ENCODE peak calls at places on chromosomes 16 and 17, in six cellular contexts. H, P, Q, K, J and S are unnamed samples.
A peak's percentile ranks its signal among the peaks of the same experiment; 100 is the strongest.

GRCh38 chr16:31476305-31477219 is 4.6 kb downstream of the TGFB1I1 start:
- DNase-seq in H (no peak), P (no peak), Q (peak; percentile 53), K (peak; percentile 85), J (no peak), S (peak; percentile 82)

GRCh38 chr16:50683689-50684374 is 2.7 kb upstream of the SNX20 start:
- DNase-seq in H (no peak), P (no peak), Q (no peak), K (peak; percentile 50), J (no peak), S (peak; percentile 47)

GRCh38 chr16:78770353-78771091 is 671.1 kb downstream of the WWOX start:
- DNase-seq in H (peak; percentile 25), P (no peak), Q (peak; percentile 70), K (peak; percentile 50), J (no peak), S (peak; percentile 64)

GRCh38 chr16:23796941-23797340 is 38.8 kb upstream of the PRKCB start:
- DNase-seq in H (no peak), P (no peak), Q (no peak), K (no peak), J (no peak), S (no peak)

GRCh38 chr17:67772679-67773078 is 52.6 kb upstream of the BPTF start:
- DNase-seq in H (no peak), P (no peak), Q (no peak), K (no peak), J (no peak), S (no peak)

GRCh38 chr17:36846410-36847292 is 90.6 kb upstream of the LHX1 start:
- DNase-seq in H (no peak), P (no peak), Q (no peak), K (no peak), J (no peak), S (no peak)

GRCh38 chr17:60047590-60047989 is 31.1 kb downstream of the HEATR6 start:
- DNase-seq in H (no peak), P (no peak), Q (no peak), K (no peak), J (no peak), S (no peak)

GRCh38 chr16:28292731-28293588 is 635 bp downstream of the SBK1 start:
- DNase-seq in H (no peak), P (no peak), Q (no peak), K (peak; percentile 52), J (no peak), S (no peak)

GRCh38 chr16:122342-122741 is 16.1 kb downstream of the NPRL3 start:
- DNase-seq in H (no peak), P (no peak), Q (no peak), K (no peak), J (no peak), S (no peak)

GRCh38 chr16:87445486-87445885 is 47.3 kb downstream of the ZCCHC14 start:
- DNase-seq in H (no peak), P (no peak), Q (no peak), K (no peak), J (no peak), S (no peak)

GRCh38 chr16:72927199-72928088 is 120.5 kb downstream of the ZFHX3 start:
- DNase-seq in H (no peak), P (peak; percentile 53), Q (no peak), K (no peak), J (peak; percentile 78), S (no peak)

GRCh38 chr16:12348733-12349704 is 372.5 kb downstream of the SNX29 start:
- DNase-seq in H (no peak), P (no peak), Q (no peak), K (no peak), J (no peak), S (no peak)

GRCh38 chr17:8209909-8210760 is at the start of gene AURKB:
- DNase-seq in H (peak; percentile 87), P (peak; percentile 98), Q (peak; percentile 98), K (peak; percentile 96), J (peak; percentile 93), S (peak; percentile 97)

GRCh38 chr17:64778102-64778366 is 115.9 kb upstream of the SMURF2 start:
- DNase-seq in H (no peak), P (no peak), Q (no peak), K (no peak), J (no peak), S (no peak)
- H3K4me3 ChIP-seq in H (no peak overlapping the region), P (no peak overlapping the region), Q (peak overlapping the region; percentile 32), K (no peak overlapping the region), J (no peak overlapping the region), S (no peak overlapping the region)

DNA sequence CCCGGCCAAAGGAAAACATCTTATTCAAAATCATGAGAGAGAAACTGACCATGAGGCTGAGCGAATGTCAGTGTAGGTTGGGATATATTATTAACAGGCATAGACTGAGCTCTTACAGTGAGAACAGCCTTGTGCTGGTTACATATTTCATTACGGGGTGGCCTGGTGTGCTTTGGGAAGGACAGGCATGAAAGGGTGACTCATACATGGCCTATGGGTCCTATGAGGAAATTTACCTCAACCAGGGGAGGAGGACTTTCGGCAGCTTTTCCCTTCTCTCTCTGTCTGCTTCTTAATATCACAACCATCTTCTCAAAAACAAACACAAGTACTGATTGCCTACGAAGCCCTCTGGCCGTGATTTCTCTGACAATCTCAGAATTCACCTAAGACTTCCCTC is 579.1 kb downstream of the CDH13 start:
- DNase-seq in H (no peak), P (no peak), Q (no peak), K (no peak), J (no peak), S (no peak)
- H3K4me3 ChIP-seq in H (no peak overlapping the region), P (no peak overlapping the region), Q (no peak overlapping the region), K (no peak overlapping the region), J (no peak overlapping the region), S (no peak overlapping the region)

DNA sequence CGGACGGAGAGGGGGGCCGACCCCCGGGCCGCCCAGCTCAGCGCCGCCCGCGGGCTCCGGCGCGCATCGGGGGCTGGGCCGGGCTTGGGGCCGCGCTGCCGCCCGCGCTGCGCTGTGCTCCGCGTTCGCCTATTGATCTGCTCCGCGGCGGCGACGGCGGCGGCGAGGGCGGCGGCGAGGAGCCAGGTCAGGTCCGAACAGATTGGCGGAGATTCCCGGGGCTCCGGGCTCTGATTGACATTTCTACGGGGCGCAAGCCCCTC is 589 bp downstream of the IRX3 start:
- DNase-seq in H (no peak), P (no peak), Q (no peak), K (no peak), J (no peak), S (no peak)
- H3K4me3 ChIP-seq in H (peak overlapping the region; percentile 64), P (peak overlapping the region; percentile 88), Q (peak overlapping the region; percentile 93), K (no peak overlapping the region), J (peak overlapping the region; percentile 55), S (no peak overlapping the region)

DNA sequence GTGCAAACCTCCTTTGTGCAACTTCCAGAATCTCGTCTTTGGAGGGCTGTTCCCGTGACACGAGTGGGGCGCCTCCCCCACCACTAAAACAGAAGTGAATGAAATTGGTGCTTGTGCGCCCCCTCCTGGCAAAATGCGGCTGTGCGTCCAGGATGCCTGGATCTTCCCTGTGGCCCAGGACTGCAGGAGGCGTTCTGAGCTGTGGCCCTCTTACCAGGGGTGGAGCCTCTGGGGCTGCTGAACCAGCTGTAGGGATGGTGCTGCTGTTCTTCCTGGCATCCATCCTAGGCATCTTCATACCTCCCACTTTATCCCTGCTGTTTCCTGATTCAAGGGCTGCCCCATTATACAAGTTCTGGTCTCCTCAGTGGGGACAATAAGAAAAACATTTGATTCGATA is 18.5 kb upstream of the NAGLU start:
- DNase-seq in H (no peak), P (peak; percentile 95), Q (peak; percentile 90), K (peak; percentile 67), J (peak; percentile 87), S (peak; percentile 60)
- H3K4me3 ChIP-seq in H (no peak overlapping the region), P (peak overlapping the region; percentile 59), Q (no peak overlapping the region), K (no peak overlapping the region), J (no peak overlapping the region), S (no peak overlapping the region)

DNA sequence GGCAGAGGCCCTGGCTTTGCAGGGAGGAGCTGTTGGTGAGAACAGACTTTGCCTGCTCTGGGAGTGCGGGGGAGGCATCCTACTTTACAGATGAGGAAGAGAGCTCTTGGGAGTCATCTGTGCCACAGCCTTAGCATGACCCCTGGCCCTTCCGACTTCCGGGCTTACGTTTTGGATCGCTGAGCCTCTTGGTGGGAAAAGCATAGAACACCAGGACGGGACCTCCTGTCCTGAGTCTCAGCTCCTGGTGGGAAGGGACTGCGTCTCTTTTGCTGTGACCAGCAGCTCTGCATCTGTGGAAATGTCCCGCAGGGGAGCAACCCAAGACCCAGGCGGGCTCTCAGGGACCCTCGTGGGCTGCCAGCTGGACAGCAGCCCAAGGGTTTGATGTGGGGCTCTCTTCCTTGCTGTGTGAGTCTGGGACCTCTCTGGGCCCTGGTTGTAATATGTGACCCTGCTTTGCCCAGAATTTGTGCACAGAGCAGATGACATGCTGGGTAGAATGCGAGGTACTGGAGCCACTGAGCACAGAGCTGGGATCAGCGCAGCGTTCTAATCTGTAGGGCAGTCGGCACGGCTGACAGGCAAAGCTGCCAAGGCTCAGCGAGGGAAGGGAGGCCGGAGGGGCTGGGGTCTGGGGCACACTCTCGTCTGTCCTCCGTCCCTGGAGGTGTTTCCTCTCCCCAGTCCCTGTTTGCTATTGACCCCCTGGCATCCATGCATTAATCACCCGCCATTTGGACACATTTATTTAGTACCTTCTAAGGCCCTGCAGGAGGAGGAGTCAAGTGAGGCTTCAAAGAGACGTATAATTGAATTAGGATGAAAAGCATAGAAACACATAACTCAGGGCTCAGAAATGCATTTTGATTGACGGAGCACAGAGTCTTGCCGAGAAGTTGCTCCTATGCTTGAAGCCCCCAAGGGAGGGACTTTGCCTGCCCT is 64.0 kb downstream of the NT5M start:
- DNase-seq in H (no peak), P (no peak), Q (no peak), K (no peak), J (no peak), S (no peak)
- H3K4me3 ChIP-seq in H (no peak overlapping the region), P (no peak overlapping the region), Q (no peak overlapping the region), K (no peak overlapping the region), J (no peak overlapping the region), S (no peak overlapping the region)

GRCh38 chr16:89119661-89120141 is 26.0 kb downstream of the ACSF3 start:
- DNase-seq in H (no peak), P (no peak), Q (no peak), K (no peak), J (no peak), S (no peak)

GRCh38 chr16:89122322-89122831 is 28.7 kb downstream of the ACSF3 start:
- DNase-seq in H (no peak), P (no peak), Q (no peak), K (peak; percentile 86), J (no peak), S (peak; percentile 29)

GRCh38 chr16:89121691-89122321 is 28.2 kb downstream of the ACSF3 start:
- DNase-seq in H (no peak), P (no peak), Q (no peak), K (no peak), J (no peak), S (no peak)

GRCh38 chr16:89120281-89120680 is 26.6 kb downstream of the ACSF3 start:
- DNase-seq in H (no peak), P (no peak), Q (no peak), K (no peak), J (no peak), S (no peak)

DNA sequence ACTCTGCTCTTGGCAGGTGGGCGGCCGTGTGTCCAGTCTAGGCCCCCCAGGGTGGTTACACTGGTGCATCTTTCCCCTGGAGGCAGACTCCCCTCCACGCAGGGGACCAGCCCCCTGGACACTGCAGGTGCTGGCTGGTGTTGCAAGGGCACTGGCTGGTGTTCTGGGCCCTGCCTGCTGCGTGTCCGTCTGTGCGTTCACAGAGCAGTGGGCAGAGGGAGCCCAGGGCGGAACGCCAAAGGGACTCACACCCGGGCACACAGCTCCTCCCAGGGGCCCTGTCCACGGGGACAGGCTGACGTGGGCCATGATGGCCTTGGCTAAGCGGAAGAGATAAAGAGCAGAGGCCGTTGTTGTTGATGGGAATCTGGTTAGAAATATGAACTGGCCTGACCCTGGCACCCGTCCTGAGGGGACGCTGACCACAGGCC is 27.3 kb downstream of the ACSF3 start:
- DNase-seq in H (no peak), P (no peak), Q (no peak), K (no peak), J (no peak), S (no peak)
- H3K4me3 ChIP-seq in H (no peak overlapping the region), P (no peak overlapping the region), Q (no peak overlapping the region), K (no peak overlapping the region), J (no peak overlapping the region), S (no peak overlapping the region)